ENCODE peak calls at places on chromosomes 1 and 21, in five cellular contexts. S, O, X, A and Z are unnamed samples.

GRCh38 chr1:151885479-151885878 is 23.8 kb downstream of the THEM4 start:
- DNase-seq in S (no peak), O (no peak), A (no peak), X (no peak), Z (no peak)

GRCh38 chr1:80248886-80249285 is 1242.4 kb upstream of the ADGRL4 start:
- DNase-seq in X (no peak), O (no peak), A (no peak), S (no peak), Z (no peak)

GRCh38 chr1:64082459-64082858 is 121.0 kb upstream of the UBE2U start:
- DNase-seq in X (no peak), O (no peak), A (no peak), S (no peak), Z (peak)

GRCh38 chr1:179298952-179299351 is 5.4 kb downstream of the SOAT1 start:
- DNase-seq in S (no peak), A (no peak), O (no peak), X (no peak), Z (no peak)

GRCh38 chr1:197995408-197996258 is 78.5 kb downstream of the LHX9 start:
- DNase-seq in X (no peak), O (no peak), S (no peak), A (peak), Z (no peak)

GRCh38 chr1:24897263-24898151 is 32.6 kb downstream of the RUNX3 start:
- DNase-seq in X (no peak), S (no peak), O (no peak), A (no peak), Z (no peak)

GRCh38 chr1:222749927-222750326 is 12.9 kb downstream of the FAM177B start:
- DNase-seq in A (no peak), O (peak), X (no peak), S (no peak), Z (no peak)

GRCh38 chr21:32524010-32524719 is 61.2 kb downstream of the TCP10L start:
- DNase-seq in A (no peak), X (no peak), S (no peak), O (peak), Z (no peak)

GRCh38 chr1:232378266-232379041 is 251.5 kb downstream of the SIPA1L2 start:
- DNase-seq in O (no peak), A (no peak), X (no peak), S (no peak), Z (no peak)

GRCh38 chr1:58785424-58786058 is 1.7 kb upstream of the JUN start:
- DNase-seq in S (peak), O (no peak), X (peak), A (no peak), Z (peak)

DNA sequence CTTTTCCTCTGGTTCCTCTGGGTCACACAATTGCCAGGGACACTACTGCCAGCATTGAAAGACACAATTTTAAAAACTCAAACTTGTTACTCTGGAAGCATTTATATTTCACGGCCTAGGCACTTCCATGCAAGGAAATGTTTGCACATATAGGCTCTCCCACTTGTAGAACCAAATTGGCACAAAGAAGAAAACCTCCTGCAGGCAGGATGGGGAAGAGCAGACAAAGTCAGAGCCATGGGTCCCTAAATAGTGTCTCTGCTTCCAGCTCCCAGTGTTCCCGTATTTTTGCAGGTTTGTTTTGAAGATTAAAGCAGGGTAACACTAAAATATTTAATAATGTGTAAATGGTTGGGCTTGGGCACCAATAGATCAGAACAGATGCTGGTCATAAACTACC is 19.0 kb upstream of the ADGRL2 start:
- DNase-seq in A (no peak), S (no peak), O (no peak), X (no peak), Z (no peak)
- TF ChIP-seq MYC in A (no peak), S (no peak), O (no peak), X (no peak), Z (no peak)

DNA sequence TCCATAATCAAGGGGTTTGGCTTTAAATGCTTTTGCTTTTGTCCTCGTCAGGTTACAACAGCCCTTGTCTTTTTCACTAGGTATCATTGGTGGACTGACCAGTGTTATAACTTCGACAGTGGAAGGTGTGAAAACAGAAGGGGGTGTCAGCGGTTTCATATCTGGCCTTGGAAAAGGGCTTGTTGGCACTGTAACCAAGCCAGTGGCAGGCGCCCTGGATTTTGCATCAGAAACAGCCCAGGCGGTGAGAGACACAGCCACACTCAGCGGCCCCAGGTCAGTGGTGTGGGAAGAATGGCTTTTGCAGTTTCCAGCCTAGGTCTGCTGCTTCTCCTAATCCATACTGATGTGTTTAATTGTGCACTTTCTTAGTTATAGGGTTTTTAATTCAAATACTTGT is 157.9 kb downstream of the DHRS3 start:
- DNase-seq in S (no peak), O (no peak), X (no peak), A (no peak), Z (no peak)
- TF ChIP-seq POLR2A in S (no peak), O (no peak), X (no peak), A (no peak), Z (no peak)

DNA sequence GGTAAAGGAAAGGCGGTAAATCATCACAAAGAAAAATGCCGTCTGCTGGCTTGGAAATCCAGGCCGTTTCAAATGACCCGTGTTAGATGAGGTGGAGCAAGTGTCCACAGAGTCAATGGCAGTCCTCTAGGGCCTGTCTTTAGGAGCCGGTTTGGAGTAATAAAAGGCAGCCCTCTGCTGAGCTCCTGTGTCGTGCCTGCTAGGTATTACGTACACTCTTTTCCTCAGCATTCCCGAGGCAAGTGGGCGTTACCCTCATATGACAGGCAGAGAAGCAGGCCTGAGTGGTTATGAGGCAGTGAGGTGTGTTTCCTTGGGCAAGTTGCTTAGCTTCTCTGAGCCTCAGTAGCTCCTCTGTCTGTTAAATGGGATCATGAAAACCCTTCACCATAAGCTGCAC is 7.7 kb downstream of the NENF start:
- DNase-seq in S (no peak), A (no peak), X (no peak), O (no peak), Z (no peak)
- TF ChIP-seq MYC in S (no peak), A (no peak), X (no peak), O (no peak), Z (no peak)

GRCh38 chr1:50322579-50322978 is 100.7 kb downstream of the DMRTA2 start:
- DNase-seq in S (no peak), A (no peak), X (no peak), O (no peak), Z (no peak)
- TF ChIP-seq POLR2A in S (no peak), A (no peak), X (no peak), O (no peak), Z (no peak)

DNA sequence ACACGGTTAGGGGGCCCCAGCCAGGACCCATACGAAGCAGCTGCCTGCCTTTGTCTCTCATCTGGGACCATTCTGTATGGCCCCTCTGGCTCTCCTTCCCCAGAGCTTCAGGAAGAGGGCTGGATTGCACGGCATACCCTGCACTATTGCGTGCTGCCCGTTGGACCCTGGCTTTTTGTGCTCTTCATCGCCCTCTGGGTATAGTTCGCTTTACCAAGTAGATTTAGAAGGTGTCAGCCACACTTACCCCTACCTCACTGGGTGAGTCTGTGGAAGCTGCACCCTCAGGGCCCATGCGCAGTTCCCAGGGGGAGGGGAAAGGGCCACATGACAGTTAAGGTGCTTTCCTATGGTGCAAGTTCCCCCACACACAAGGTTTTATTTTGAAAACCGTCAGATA is 7.2 kb downstream of the NAV1 start:
- DNase-seq in X (no peak), S (peak), O (no peak), A (no peak), Z (peak)
- TF ChIP-seq MYC in X (no peak), S (no peak), O (no peak), A (no peak), Z (no peak)

GRCh38 chr1:42958488-42959317 is at the start of gene SLC2A1:
- DNase-seq in O (peak), X (peak), S (peak), A (peak), Z (peak)
- TF ChIP-seq POLR2A in O (peak), X (peak), S (peak), A (peak), Z (peak)

GRCh38 chr1:184696403-184696802 is 58.3 kb downstream of the EDEM3 start:
- DNase-seq in O (no peak), X (no peak), S (no peak), A (no peak), Z (no peak)
- TF ChIP-seq MYC in O (no peak), X (no peak), S (no peak), A (no peak), Z (no peak)

GRCh38 chr1:116347678-116348077 is 25.4 kb upstream of the ATP1A1 start:
- DNase-seq in S (no peak), A (no peak), X (no peak), O (no peak), Z (no peak)

GRCh38 chr1:116351914-116352313 is 21.1 kb upstream of the ATP1A1 start:
- DNase-seq in A (no peak), S (no peak), O (no peak), X (no peak), Z (no peak)

GRCh38 chr1:116353155-116353554 is 19.9 kb upstream of the ATP1A1 start:
- DNase-seq in A (no peak), X (no peak), O (no peak), S (no peak), Z (no peak)

GRCh38 chr1:116352349-116352813 is 20.7 kb upstream of the ATP1A1 start:
- DNase-seq in S (no peak), X (no peak), O (no peak), A (no peak), Z (no peak)

GRCh38 chr1:116350097-116350645 is 22.9 kb upstream of the ATP1A1 start:
- DNase-seq in A (no peak), S (no peak), O (no peak), X (no peak), Z (no peak)
- TF ChIP-seq POLR2A in A (no peak), S (no peak), O (no peak), X (no peak), Z (no peak)